ENCODE peak calls at places on chromosomes 6 and 20, in eight cellular contexts. K is AG08395, F is G401, J is cardiac muscle cell, W is testis, M is iris pigment epithelial cell, T is left ventricle myocardium inferior, C is NCI-H1105 treated with DMSO at 0.1 percent for 48 hours. G is an unnamed sample.

GRCh38 chr6:107320126-107320525 is 139.2 kb downstream of the PDSS2 start:
- DNase-seq in C (no peak), W (no peak), J (peak; percentile 14), T (no peak), K (peak; percentile 22), F (no peak), M (peak; percentile 24), G (no peak)

GRCh38 chr6:21468487-21468886 is 125.1 kb upstream of the SOX4 start:
- DNase-seq in M (no peak), C (no peak), W (no peak), F (no peak), T (no peak), K (no peak), J (no peak), G (no peak)

GRCh38 chr6:50249493-50249892 is 199.8 kb upstream of the DEFB112 start:
- DNase-seq in T (no peak), M (peak; percentile 50), K (no peak), J (no peak), F (no peak), W (no peak), C (no peak), G (no peak)

GRCh38 chr20:18138639-18139583 is 1.2 kb downstream of the KAT14 start:
- DNase-seq in F (peak; percentile 8), W (no peak), M (peak; percentile 2), J (no peak), K (no peak), C (no peak), T (no peak), G (no peak)

GRCh38 chr6:134171517-134171916 is 119.1 kb upstream of the SLC2A12 start:
- DNase-seq in C (no peak), K (no peak), M (peak; percentile 37), W (no peak), T (no peak), J (peak; percentile 56), F (no peak), G (no peak)

GRCh38 chr20:25508083-25508770 is 77.1 kb downstream of the NINL start:
- DNase-seq in T (no peak), W (no peak), J (peak; percentile 73), M (peak; percentile 74), F (peak; percentile 27), C (peak; percentile 21), K (peak; percentile 34), G (no peak)

GRCh38 chr20:45779011-45779915 is 12.4 kb downstream of the WFDC3 start:
- DNase-seq in M (peak; percentile 99), F (no peak), W (peak; percentile 82), J (peak; percentile 98), C (no peak), K (peak; percentile 96), T (peak; percentile 75), G (peak; percentile 80)

GRCh38 chr6:163717106-163717764 is 302.7 kb downstream of the QKI start:
- DNase-seq in C (no peak), J (no peak), M (no peak), W (no peak), T (no peak), F (no peak), K (no peak), G (no peak)

GRCh38 chr20:59578602-59579403 is 25.5 kb upstream of the PHACTR3 start:
- DNase-seq in M (no peak), J (no peak), T (no peak), C (no peak), F (peak; percentile 80), W (no peak), K (no peak), G (no peak)

GRCh38 chr20:47586648-47587306 is 85.1 kb downstream of the NCOA3 start:
- DNase-seq in K (no peak), T (no peak), F (no peak), W (no peak), M (peak; percentile 60), C (peak; percentile 25), J (peak; percentile 84), G (no peak)

GRCh38 chr20:14142171-14142570 is 146.9 kb downstream of the MACROD2 start:
- DNase-seq in C (peak; percentile 92), K (peak; percentile 55), W (peak; percentile 79), F (peak; percentile 47), M (peak; percentile 47), J (peak; percentile 63), T (no peak), G (no peak)

GRCh38 chr6:6713660-6714446 is 125.3 kb downstream of the LY86 start:
- DNase-seq in T (no peak), K (peak; percentile 84), J (peak; percentile 40), F (no peak), C (no peak), W (no peak), M (peak; percentile 38), G (peak; percentile 59)

G was measured in left ventricle myocardium superior.